ENCODE peak calls at places on chromosomes 5 and 9, in six cellular contexts. F is AG09309, E is retinal pigment epithelial cell, R is tibial nerve, S is sigmoid colon, D is heart left ventricle. G is an unnamed sample.

GRCh38 chr5:139457653-139458306 is 4.8 kb downstream of the ECSCR start:
- DNase-seq in F (no peak), E (no peak), R (no peak), S (peak), D (no peak), G (no peak)

GRCh38 chr5:134554319-134555222 is 29.1 kb downstream of the JADE2 start:
- DNase-seq in F (peak), E (no peak), R (peak), S (peak), D (peak), G (no peak)

GRCh38 chr5:97538916-97539315 is 355.9 kb upstream of the RIOK2 start:
- DNase-seq in F (no peak), E (no peak), R (no peak), S (no peak), D (no peak), G (no peak)

GRCh38 chr5:39015743-39016586 is 58.2 kb downstream of the RICTOR start:
- DNase-seq in F (peak), E (peak), R (no peak), S (no peak), D (no peak), G (peak)

GRCh38 chr5:132296412-132297001 is 2.3 kb downstream of the SLC22A4 start:
- DNase-seq in F (no peak), E (no peak), R (no peak), S (no peak), D (no peak), G (no peak)

GRCh38 chr9:2093920-2094597 is 78.9 kb downstream of the SMARCA2 start:
- DNase-seq in F (peak), E (peak), R (no peak), S (no peak), D (no peak), G (peak)

GRCh38 chr5:143402464-143403356 is 776 bp downstream of the NR3C1 start:
- DNase-seq in F (no peak), E (no peak), R (peak), S (peak), D (peak), G (no peak)

GRCh38 chr5:174750720-174751119 is 26.3 kb downstream of the MSX2 start:
- DNase-seq in F (peak), E (no peak), R (no peak), S (no peak), D (no peak), G (no peak)

GRCh38 chr5:135232958-135233357 is 166.1 kb downstream of the MACROH2A1 start:
- DNase-seq in F (no peak), E (no peak), R (no peak), S (peak), D (no peak), G (no peak)

GRCh38 chr5:11904270-11904906 is at the start of gene CTNND2:
- DNase-seq in F (no peak), E (no peak), R (no peak), S (no peak), D (peak), G (no peak)

GRCh38 chr5:126138475-126139005 is 284.7 kb upstream of the GRAMD2B start:
- DNase-seq in F (no peak), E (peak), R (no peak), S (no peak), D (no peak), G (no peak)

GRCh38 chr5:10479226-10479721 is 37.6 kb downstream of the ROPN1L start:
- DNase-seq in F (no peak), E (peak), R (no peak), S (no peak), D (no peak), G (no peak)

GRCh38 chr5:175671013-175671412 is 13.1 kb downstream of the HRH2 start:
- DNase-seq in F (no peak), E (no peak), R (no peak), S (no peak), D (no peak), G (no peak)

GRCh38 chr9:102986425-102986824 is 8.7 kb upstream of the CYLC2 start:
- DNase-seq in F (no peak), E (no peak), R (no peak), S (no peak), D (no peak), G (no peak)

GRCh38 chr5:73444499-73445432 is 3.8 kb downstream of the FOXD1 start:
- DNase-seq in F (no peak), E (no peak), R (no peak), S (no peak), D (no peak), G (no peak)

GRCh38 chr9:13429271-13429670 is 149.8 kb upstream of the MPDZ start:
- DNase-seq in F (no peak), E (no peak), R (no peak), S (no peak), D (no peak), G (no peak)

GRCh38 chr5:144421411-144421810 is 250.7 kb downstream of the KCTD16 start:
- DNase-seq in F (no peak), E (no peak), R (no peak), S (no peak), D (no peak), G (peak)

GRCh38 chr5:2219149-2219776 is 336.5 kb upstream of the IRX4 start:
- DNase-seq in F (no peak), E (no peak), R (no peak), S (no peak), D (no peak), G (no peak)

GRCh38 chr9:71509054-71509453 is 259.3 kb downstream of the CEMIP2 start:
- DNase-seq in F (no peak), E (no peak), R (no peak), S (no peak), D (no peak), G (peak)

GRCh38 chr5:179422213-179422839 is 77.1 kb upstream of the ADAMTS2 start:
- DNase-seq in F (no peak), E (no peak), R (no peak), S (peak), D (no peak), G (no peak)

GRCh38 chr5:23367863-23368262 is 139.5 kb upstream of the PRDM9 start:
- DNase-seq in F (no peak), E (no peak), R (no peak), S (no peak), D (no peak), G (no peak)

GRCh38 chr5:132073231-132074013 is at the start of gene CSF2:
- DNase-seq in F (no peak), E (no peak), R (no peak), S (no peak), D (no peak), G (no peak)

GRCh38 chr5:1391691-1392090 is 46.8 kb upstream of the CLPTM1L start:
- DNase-seq in F (no peak), E (no peak), R (no peak), S (no peak), D (no peak), G (no peak)

GRCh38 chr9:96513622-96514021 is 63.7 kb downstream of the HABP4 start:
- DNase-seq in F (no peak), E (no peak), R (no peak), S (no peak), D (no peak), G (peak)

GRCh38 chr5:94903719-94904118 is 285.2 kb downstream of the SLF1 start:
- DNase-seq in F (no peak), E (peak), R (peak), S (no peak), D (no peak), G (no peak)

GRCh38 chr9:122085260-122085659 is 7.8 kb downstream of the TTLL11 start:
- DNase-seq in F (no peak), E (no peak), R (no peak), S (no peak), D (no peak), G (no peak)

GRCh38 chr9:69317894-69318293 is 7.1 kb upstream of the ENTREP1 start:
- DNase-seq in F (no peak), E (no peak), R (no peak), S (no peak), D (no peak), G (no peak)

GRCh38 chr5:89425062-89425461 is 542.1 kb upstream of the MEF2C start:
- DNase-seq in F (no peak), E (no peak), R (no peak), S (no peak), D (no peak), G (no peak)

DNA sequence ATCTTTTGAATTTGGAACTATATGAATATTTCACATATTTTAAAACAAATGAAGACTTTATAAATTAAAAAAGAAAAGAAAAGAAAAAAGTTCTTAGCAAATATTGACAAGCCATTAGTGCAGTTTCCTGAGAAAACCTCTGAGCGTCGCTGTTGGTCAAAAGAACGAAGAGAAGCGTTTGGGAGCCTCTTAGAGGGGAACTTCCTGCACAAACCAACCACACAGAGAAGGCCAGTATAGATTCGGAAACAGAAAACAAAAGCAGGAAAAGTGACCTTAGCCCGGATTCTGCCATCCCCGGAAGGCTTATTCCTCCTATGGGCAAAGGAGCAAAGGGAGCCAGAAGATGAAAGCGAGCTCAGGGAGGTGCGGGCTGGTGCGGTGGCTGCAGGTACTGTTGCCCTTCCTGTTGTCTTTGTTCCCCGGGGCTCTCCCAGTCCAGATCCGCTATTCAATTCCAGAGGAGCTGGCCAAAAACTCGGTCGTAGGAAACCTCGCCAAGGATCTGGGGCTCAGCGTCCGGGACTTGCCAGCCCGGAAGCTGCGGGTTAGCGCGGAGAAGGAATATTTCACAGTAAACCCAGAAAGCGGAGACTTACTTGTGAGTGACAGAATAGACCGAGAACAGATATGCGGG is at the start of gene PCDHGB2:
- DNase-seq in F (no peak), E (no peak), R (no peak), S (no peak), D (no peak), G (no peak)
- TF ChIP-seq CTCF in F (peak), E (peak), R (no peak), S (no peak), D (no peak), G (peak)

GRCh38 chr9:90423661-90424193 is 218.9 kb downstream of the DIRAS2 start:
- DNase-seq in F (no peak), E (no peak), R (no peak), S (no peak), D (no peak), G (no peak)
- TF ChIP-seq CTCF in F (no peak), E (no peak), R (no peak), S (no peak), D (no peak), G (no peak)

GRCh38 chr5:40681351-40682311 is 1.9 kb downstream of the PTGER4 start:
- DNase-seq in F (no peak), E (no peak), R (no peak), S (peak), D (peak), G (no peak)

GRCh38 chr5:40682431-40683017 is 2.8 kb downstream of the PTGER4 start:
- DNase-seq in F (no peak), E (no peak), R (no peak), S (peak), D (no peak), G (no peak)

GRCh38 chr5:40679071-40679997 is at the start of gene PTGER4:
- DNase-seq in F (no peak), E (peak), R (peak), S (peak), D (peak), G (peak)

GRCh38 chr5:40679998-40680681 is 425 bp downstream of the PTGER4 start:
- DNase-seq in F (no peak), E (no peak), R (no peak), S (peak), D (no peak), G (no peak)

GRCh38 chr5:40680741-40681350 is 1.1 kb downstream of the PTGER4 start:
- DNase-seq in F (no peak), E (no peak), R (peak), S (peak), D (peak), G (no peak)
- TF ChIP-seq CTCF in F (peak), E (peak), R (no peak), S (no peak), D (no peak), G (peak)

DNA sequence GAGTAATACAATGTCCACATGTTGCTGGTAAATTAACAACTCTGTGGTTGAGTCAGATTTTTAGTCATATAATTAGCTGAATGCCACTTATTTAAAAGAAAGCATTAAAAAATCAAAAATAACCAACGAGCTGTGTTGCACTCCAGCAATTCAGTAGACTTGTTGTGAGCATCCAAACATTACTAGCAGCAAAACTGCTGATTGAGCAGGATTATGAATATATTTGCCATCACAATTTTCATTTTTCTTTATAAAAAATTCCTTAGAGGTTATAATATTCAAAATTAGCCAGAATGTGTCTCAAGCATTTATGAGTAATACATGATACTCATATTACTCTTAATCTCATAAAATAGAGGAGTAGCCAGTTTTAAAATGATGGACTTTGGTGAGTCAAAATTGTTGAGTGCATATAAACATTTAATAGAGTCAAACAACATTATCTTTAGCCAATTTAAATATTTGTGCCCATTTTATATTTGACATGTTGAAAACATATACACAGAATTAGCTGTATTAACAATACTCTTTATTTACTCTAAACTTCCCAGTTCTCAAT is 44.0 kb downstream of the ST8SIA4 start:
- DNase-seq in F (no peak), E (no peak), R (no peak), S (no peak), D (no peak), G (no peak)
- TF ChIP-seq CTCF in F (no peak), E (no peak), R (no peak), S (no peak), D (no peak), G (no peak)

GRCh38 chr9:98773721-98774120 is 22.6 kb downstream of the ANKS6 start:
- DNase-seq in F (no peak), E (no peak), R (no peak), S (no peak), D (no peak), G (no peak)

GRCh38 chr9:98777618-98778017 is 18.7 kb downstream of the ANKS6 start:
- DNase-seq in F (no peak), E (no peak), R (no peak), S (no peak), D (no peak), G (no peak)

GRCh38 chr9:98772364-98773155 is 23.8 kb downstream of the ANKS6 start:
- DNase-seq in F (no peak), E (no peak), R (no peak), S (no peak), D (no peak), G (no peak)

GRCh38 chr9:98775831-98776441 is 20.4 kb downstream of the ANKS6 start:
- DNase-seq in F (peak), E (peak), R (peak), S (no peak), D (no peak), G (no peak)

DNA sequence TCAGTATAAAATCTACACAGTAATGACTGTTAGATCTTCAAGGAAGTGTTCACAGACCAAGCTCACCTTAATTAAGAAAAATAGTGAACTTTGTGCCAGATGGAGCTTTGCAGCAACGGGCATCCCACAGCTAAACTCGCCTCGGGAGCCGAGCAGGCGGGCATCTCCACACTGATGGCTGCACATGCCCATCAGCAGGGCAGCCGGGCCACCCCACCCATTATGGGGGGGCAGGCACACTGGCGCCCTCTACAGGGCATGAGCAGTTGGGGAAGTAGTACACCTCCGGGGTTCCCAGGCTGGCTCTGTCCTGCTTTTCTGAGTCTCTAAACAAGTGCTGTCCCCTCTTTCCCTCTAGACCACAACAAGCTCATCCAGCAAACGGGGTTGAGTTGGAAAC is 21.6 kb downstream of the ANKS6 start:
- DNase-seq in F (no peak), E (no peak), R (no peak), S (no peak), D (no peak), G (no peak)
- TF ChIP-seq CTCF in F (peak), E (peak), R (no peak), S (peak), D (peak), G (peak)

GRCh38 chr5:20601678-20602100 is 613.7 kb upstream of the CDH18 start:
- DNase-seq in F (no peak), E (peak), R (no peak), S (no peak), D (no peak), G (peak)
- TF ChIP-seq CTCF in F (no peak), E (peak), R (no peak), S (no peak), D (no peak), G (no peak)